ENCODE peak calls at places on chromosomes 2 and 18, in four cellular contexts. H, I, B and J are unnamed samples.
A peak's percentile ranks its signal among the peaks of the same experiment; 100 is the strongest.

GRCh38 chr18:2970344-2970743 is 42.6 kb downstream of the LPIN2 start:
- DNase-seq in H (no peak), B (no peak), I (no peak), J (no peak)

GRCh38 chr2:202113571-202114142 is 40.6 kb downstream of the KIAA2012 start:
- DNase-seq in I (no peak), H (no peak), B (no peak), J (peak; percentile 67)

GRCh38 chr2:148751907-148752306 is 107.4 kb downstream of the EPC2 start:
- DNase-seq in H (no peak), I (no peak), B (no peak), J (no peak)

GRCh38 chr2:157329524-157329923 is 3.9 kb upstream of the ERMN start:
- DNase-seq in H (no peak), B (no peak), I (peak; percentile 76), J (no peak)

GRCh38 chr2:24919100-24919976 is 699 bp downstream of the ADCY3 start:
- DNase-seq in I (peak; percentile 54), H (peak; percentile 91), B (no peak), J (peak; percentile 18)

GRCh38 chr18:55485666-55486065 is 102.3 kb downstream of the TCF4 start:
- DNase-seq in I (no peak), H (no peak), B (no peak), J (peak; percentile 48)

GRCh38 chr2:221529943-221530652 is 42.0 kb downstream of the EPHA4 start:
- DNase-seq in H (peak; percentile 70), B (no peak), I (no peak), J (peak; percentile 65)

GRCh38 chr2:30778611-30779010 is 28.6 kb downstream of the CAPN13 start:
- DNase-seq in B (no peak), H (no peak), I (no peak), J (no peak)

GRCh38 chr2:135926605-135927004 is 50.4 kb upstream of the MCM6 start:
- DNase-seq in H (no peak), I (no peak), B (no peak), J (no peak)

GRCh38 chr18:11570770-11571169 is 38.6 kb upstream of the SLC35G4 start:
- DNase-seq in I (no peak), B (no peak), H (no peak), J (peak; percentile 7)

GRCh38 chr2:38601463-38602135 is 1.1 kb downstream of the HNRNPLL start:
- DNase-seq in B (peak; percentile 45), H (peak; percentile 59), I (peak; percentile 55), J (peak; percentile 53)